ENCODE peak calls at places on chromosomes 1 and 21, in nine cellular contexts. N, A, K, W, R, J, C, E and H are unnamed samples.

GRCh38 chr1:85585845-85586244 is 5.3 kb downstream of the CCN1 start:
- DNase-seq in N (peak), A (peak), K (peak), W (no peak), R (no peak), J (no peak), C (no peak), E (no peak), H (no peak)

GRCh38 chr21:37467082-37467481 is 100.5 kb downstream of the DYRK1A start:
- DNase-seq in N (no peak), A (no peak), K (no peak), W (no peak), R (no peak), J (no peak), C (no peak), E (no peak), H (no peak)

GRCh38 chr1:27522148-27522859 is 32.3 kb upstream of the WASF2 start:
- DNase-seq in N (no peak), A (peak), K (peak), W (no peak), R (no peak), J (no peak), C (peak), E (no peak), H (no peak)

GRCh38 chr1:80036690-80037432 is 1030.3 kb upstream of the ADGRL4 start:
- DNase-seq in N (no peak), A (no peak), K (no peak), W (no peak), R (no peak), J (no peak), C (no peak), E (no peak), H (no peak)

GRCh38 chr1:196609114-196609737 is 986 bp upstream of the KCNT2 start:
- DNase-seq in N (no peak), A (no peak), K (no peak), W (no peak), R (peak), J (peak), C (no peak), E (no peak), H (no peak)

GRCh38 chr1:11653616-11654570 is at the start of gene FBXO2:
- DNase-seq in N (peak), A (peak), K (peak), W (peak), R (peak), J (peak), C (no peak), E (no peak), H (no peak)

GRCh38 chr1:44262414-44262813 is 49.1 kb downstream of the DMAP1 start:
- DNase-seq in N (no peak), A (no peak), K (no peak), W (no peak), R (no peak), J (no peak), C (no peak), E (no peak), H (no peak)

GRCh38 chr1:71668059-71668458 is 587.2 kb upstream of the ZRANB2 start:
- DNase-seq in N (no peak), A (peak), K (peak), W (no peak), R (no peak), J (no peak), C (no peak), E (no peak), H (no peak)

GRCh38 chr1:81484284-81484683 is 316.4 kb upstream of the ADGRL2 start:
- DNase-seq in N (no peak), A (no peak), K (no peak), W (peak), R (no peak), J (no peak), C (no peak), E (no peak), H (no peak)

GRCh38 chr1:77104672-77105071 is 114.6 kb downstream of the PIGK start:
- DNase-seq in N (no peak), A (no peak), K (no peak), W (no peak), R (no peak), J (no peak), C (no peak), E (no peak), H (no peak)

GRCh38 chr1:61618193-61618592 is 106.7 kb downstream of the TM2D1 start:
- DNase-seq in N (no peak), A (no peak), K (no peak), W (no peak), R (no peak), J (no peak), C (no peak), E (no peak), H (no peak)

GRCh38 chr1:103142466-103142865 is 34.1 kb upstream of the COL11A1 start:
- DNase-seq in N (no peak), A (no peak), K (peak), W (no peak), R (no peak), J (no peak), C (no peak), E (no peak), H (no peak)

GRCh38 chr1:3778590-3779264 is 6.2 kb downstream of the SMIM1 start:
- DNase-seq in N (no peak), A (no peak), K (no peak), W (no peak), R (peak), J (no peak), C (no peak), E (no peak), H (peak)

GRCh38 chr1:167645161-167645560 is 15.1 kb downstream of the RCSD1 start:
- DNase-seq in N (no peak), A (no peak), K (no peak), W (no peak), R (no peak), J (no peak), C (peak), E (no peak), H (no peak)

GRCh38 chr21:24223625-24224024 is 1383.7 kb downstream of the MRPL39 start:
- DNase-seq in N (no peak), A (no peak), K (no peak), W (no peak), R (no peak), J (no peak), C (no peak), E (no peak), H (no peak)

GRCh38 chr1:153355445-153356071 is 2.1 kb upstream of the S100A9 start:
- DNase-seq in N (peak), A (peak), K (peak), W (peak), R (peak), J (peak), C (peak), E (peak), H (peak)

GRCh38 chr1:94962745-94963265 is 35.9 kb upstream of the CNN3 start:
- DNase-seq in N (no peak), A (no peak), K (peak), W (peak), R (peak), J (no peak), C (peak), E (peak), H (no peak)

GRCh38 chr1:167668108-167668507 is 38.1 kb downstream of the RCSD1 start:
- DNase-seq in N (no peak), A (no peak), K (no peak), W (no peak), R (no peak), J (no peak), C (no peak), E (no peak), H (no peak)

GRCh38 chr21:43911015-43911934 is 46.3 kb downstream of the AGPAT3 start:
- DNase-seq in N (no peak), A (peak), K (no peak), W (peak), R (no peak), J (no peak), C (no peak), E (no peak), H (no peak)

GRCh38 chr1:24189528-24189927 is 2.4 kb upstream of the IFNLR1 start:
- DNase-seq in N (no peak), A (no peak), K (no peak), W (no peak), R (no peak), J (no peak), C (no peak), E (peak), H (no peak)

GRCh38 chr1:168234846-168235547 is 9.2 kb downstream of the SFT2D2 start:
- DNase-seq in N (no peak), A (peak), K (peak), W (peak), R (peak), J (peak), C (peak), E (peak), H (peak)

GRCh38 chr1:65812065-65812464 is 19.4 kb downstream of the PDE4B start:
- DNase-seq in N (peak), A (peak), K (peak), W (no peak), R (peak), J (peak), C (peak), E (peak), H (no peak)

GRCh38 chr1:197145451-197146029 is 929 bp downstream of the ASPM start:
- DNase-seq in N (no peak), A (no peak), K (no peak), W (no peak), R (peak), J (no peak), C (peak), E (peak), H (peak)

GRCh38 chr1:41902125-41902524 is 16.6 kb downstream of the HIVEP3 start:
- DNase-seq in N (peak), A (no peak), K (peak), W (no peak), R (no peak), J (peak), C (peak), E (no peak), H (no peak)

GRCh38 chr1:19879227-19879626 is 3.0 kb upstream of the OTUD3 start:
- DNase-seq in N (no peak), A (no peak), K (no peak), W (no peak), R (no peak), J (no peak), C (no peak), E (no peak), H (no peak)

GRCh38 chr1:38451541-38451993 is 405.0 kb upstream of the POU3F1 start:
- DNase-seq in N (no peak), A (no peak), K (peak), W (peak), R (peak), J (peak), C (no peak), E (no peak), H (peak)

GRCh38 chr1:29567257-29567656 is 330.9 kb downstream of the PTPRU start:
- DNase-seq in N (no peak), A (no peak), K (no peak), W (no peak), R (no peak), J (no peak), C (no peak), E (no peak), H (no peak)

GRCh38 chr1:228398741-228399461 is 7.7 kb downstream of the TRIM11 start:
- DNase-seq in N (no peak), A (no peak), K (no peak), W (no peak), R (no peak), J (no peak), C (no peak), E (no peak), H (no peak)

GRCh38 chr21:31988492-31989285 is 115.9 kb downstream of the HUNK start:
- DNase-seq in N (no peak), A (no peak), K (no peak), W (no peak), R (no peak), J (no peak), C (no peak), E (no peak), H (peak)

GRCh38 chr1:53591924-53592323 is 132.7 kb downstream of the DMRTB1 start:
- DNase-seq in N (no peak), A (no peak), K (no peak), W (no peak), R (no peak), J (no peak), C (no peak), E (no peak), H (no peak)

GRCh38 chr21:30831194-30831765 is 1.7 kb upstream of the KRTAP7-1 start:
- DNase-seq in N (no peak), A (peak), K (no peak), W (peak), R (peak), J (peak), C (no peak), E (peak), H (peak)

GRCh38 chr21:19810779-19811178 is 1187.4 kb upstream of the NCAM2 start:
- DNase-seq in N (no peak), A (no peak), K (no peak), W (no peak), R (no peak), J (peak), C (peak), E (no peak), H (no peak)

GRCh38 chr1:234934611-234935033 is 194.0 kb downstream of the TOMM20 start:
- DNase-seq in N (no peak), A (peak), K (peak), W (no peak), R (no peak), J (no peak), C (no peak), E (no peak), H (no peak)

GRCh38 chr1:101769520-101769919 is 227.2 kb downstream of the OLFM3 start:
- DNase-seq in N (no peak), A (no peak), K (no peak), W (peak), R (no peak), J (peak), C (peak), E (peak), H (peak)

GRCh38 chr21:38875694-38876492 is 70.2 kb downstream of the ETS2 start:
- DNase-seq in N (no peak), A (peak), K (peak), W (no peak), R (no peak), J (no peak), C (no peak), E (no peak), H (no peak)

DNA sequence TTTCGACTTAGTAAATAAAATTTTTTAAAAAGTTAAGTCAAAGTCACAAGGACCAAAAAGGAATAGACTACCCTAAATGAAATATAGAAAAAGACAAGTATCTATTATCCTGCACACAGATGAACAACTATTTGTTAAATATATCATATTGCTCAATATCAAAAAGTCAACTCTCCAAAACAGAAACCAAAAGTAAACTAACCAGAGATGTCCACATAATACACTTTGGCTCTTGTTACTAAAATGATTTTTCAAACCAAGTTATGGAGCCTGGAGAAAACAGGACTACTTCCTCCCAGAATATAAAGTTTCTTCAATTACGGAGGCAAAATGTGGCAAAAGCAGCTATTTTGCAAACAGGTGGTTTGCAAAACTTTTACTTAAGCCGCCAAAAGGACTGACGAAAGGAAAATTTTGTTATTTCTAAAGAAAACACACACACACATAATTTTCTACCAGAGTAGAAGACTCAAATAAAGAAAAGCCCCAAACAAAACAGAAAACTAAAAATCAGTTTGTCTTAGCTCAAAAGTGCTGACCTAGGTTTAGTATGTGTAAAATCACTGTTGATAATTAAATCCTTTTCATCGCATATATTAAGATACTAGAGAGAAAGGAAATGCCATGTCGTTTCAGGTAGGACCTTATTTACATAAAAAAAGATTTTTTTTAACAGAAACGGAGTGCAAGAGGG is 1.1 kb downstream of the DPYD start:
- DNase-seq in N (peak), A (peak), K (peak), W (no peak), R (no peak), J (peak), C (peak), E (peak), H (no peak)
- TF ChIP-seq EZH2 in N (no peak), A (no peak), K (no peak), W (no peak), R (no peak), J (no peak), C (no peak), E (no peak), H (no peak)

GRCh38 chr1:7117599-7118281 is 332.5 kb downstream of the CAMTA1 start:
- DNase-seq in N (peak), A (peak), K (peak), W (peak), R (peak), J (peak), C (no peak), E (no peak), H (peak)
- TF ChIP-seq CTCF in N (no peak), A (peak), K (peak), W (no peak), R (peak), J (peak), C (no peak), E (no peak), H (no peak)

DNA sequence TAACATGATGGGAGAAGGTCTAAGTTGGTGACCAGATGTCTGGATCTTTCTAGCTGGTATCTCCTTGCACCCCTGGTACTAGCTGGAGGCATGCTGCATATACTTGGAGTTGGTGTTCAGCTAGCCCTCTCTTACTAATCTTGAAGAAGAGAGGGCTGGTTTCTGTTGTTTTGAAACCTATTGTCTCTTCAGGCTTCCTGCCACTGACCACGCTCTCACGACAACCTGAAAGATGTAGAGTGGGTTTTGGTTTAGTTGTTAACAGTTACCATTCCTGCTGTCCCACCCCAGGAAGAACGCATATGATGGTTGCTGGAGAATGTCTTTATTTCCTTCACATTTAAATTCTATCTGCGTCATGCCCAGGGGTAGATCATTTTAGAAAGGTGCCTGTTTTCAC is 3.6 kb downstream of the MAN1C1 start:
- DNase-seq in N (no peak), A (no peak), K (no peak), W (no peak), R (no peak), J (no peak), C (no peak), E (peak), H (no peak)
- TF ChIP-seq EZH2 in N (no peak), A (no peak), K (no peak), W (no peak), R (no peak), J (no peak), C (no peak), E (no peak), H (no peak)

DNA sequence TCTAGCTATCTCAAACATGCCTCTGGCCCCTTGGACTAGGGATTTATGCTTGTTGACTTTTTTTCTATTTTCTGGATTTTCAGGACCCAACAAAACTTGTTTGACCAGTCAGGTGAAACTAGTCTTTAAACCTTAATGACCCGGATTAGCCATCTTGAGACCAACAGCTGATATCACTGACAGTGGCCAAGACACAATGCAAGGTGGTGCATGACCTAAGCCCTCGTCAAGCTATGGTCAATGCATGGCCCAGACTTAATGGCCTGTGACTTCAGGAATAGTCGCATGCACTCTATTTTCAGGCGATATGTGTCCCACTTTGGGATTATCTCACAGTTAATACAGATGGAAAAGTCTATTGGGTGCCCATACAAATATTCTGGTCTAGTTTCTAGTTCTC is 190.4 kb downstream of the ZBTB18 start:
- DNase-seq in N (no peak), A (no peak), K (no peak), W (no peak), R (no peak), J (no peak), C (no peak), E (no peak), H (no peak)
- TF ChIP-seq CTCF in N (no peak), A (no peak), K (no peak), W (no peak), R (no peak), J (no peak), C (no peak), E (no peak), H (no peak)

DNA sequence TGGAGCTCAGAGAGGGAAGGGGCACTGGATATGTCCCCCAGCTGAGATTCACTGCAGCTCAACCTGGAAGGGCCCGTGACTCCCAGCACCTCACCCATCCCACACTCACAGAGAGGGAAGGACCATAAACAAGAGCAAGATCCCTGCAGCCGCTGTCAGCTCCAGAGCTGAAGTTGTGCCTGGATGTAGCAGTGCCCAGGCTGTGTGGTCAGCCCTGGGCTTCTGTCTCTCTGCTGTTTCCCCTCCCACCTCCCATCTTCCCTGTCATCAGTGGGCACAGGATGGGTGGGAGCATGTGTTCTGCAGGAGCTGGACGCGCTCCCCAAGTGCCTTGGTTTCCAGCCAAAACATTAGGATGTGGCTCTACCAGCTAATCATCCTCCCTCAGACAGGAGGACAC is 282.8 kb downstream of the NPHP4 start:
- DNase-seq in N (no peak), A (no peak), K (no peak), W (no peak), R (no peak), J (no peak), C (no peak), E (no peak), H (no peak)
- TF ChIP-seq EZH2 in N (no peak), A (no peak), K (no peak), W (no peak), R (no peak), J (no peak), C (no peak), E (no peak), H (no peak)

DNA sequence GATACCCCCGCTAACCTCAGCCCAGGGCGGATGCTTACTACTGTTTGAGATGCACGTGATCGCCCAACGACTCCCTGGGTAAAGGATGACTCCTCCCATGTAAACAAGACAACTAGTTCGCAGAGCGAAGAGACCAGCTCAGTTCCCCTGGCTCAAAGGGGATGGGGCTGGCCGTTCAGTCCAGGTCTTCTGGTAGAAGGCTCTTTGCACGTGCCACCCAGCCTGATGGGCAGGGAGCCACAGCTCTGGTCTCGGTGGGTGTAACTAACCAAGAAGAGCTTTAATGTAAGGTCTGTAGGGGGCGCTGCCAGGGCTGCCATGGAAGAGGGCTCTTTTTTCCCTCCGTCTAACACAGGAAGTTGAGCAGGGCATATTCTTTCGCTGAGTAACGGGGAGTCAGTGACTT is 49.4 kb upstream of the PARP1 start:
- DNase-seq in N (no peak), A (no peak), K (no peak), W (no peak), R (peak), J (peak), C (peak), E (no peak), H (peak)
- TF ChIP-seq CTCF in N (no peak), A (no peak), K (no peak), W (peak), R (peak), J (peak), C (peak), E (no peak), H (peak)